ENCODE peak calls at places on chromosomes 6 and 20, in four cellular contexts. M is mesendoderm; U is CD4-positive, CD25-positive, alpha-beta regulatory T cell; Y is GM23338. V is an unnamed sample. For H3K4me1, the result is how much of the 10 kb centered on the place peaks cover.

GRCh38 chr6:166675736-166676135 is 48.7 kb upstream of the RPS6KA2 start:
- DNase-seq in M (no peak), Y (no peak), U (no peak), V (no peak)

GRCh38 chr20:10603971-10604864 is 69.6 kb downstream of the JAG1 start:
- DNase-seq in U (no peak), Y (no peak), M (no peak), V (peak)

GRCh38 chr6:91477688-91478087 is 890.8 kb upstream of the MAP3K7 start:
- DNase-seq in U (no peak), M (no peak), Y (no peak), V (no peak)

GRCh38 chr20:17871861-17872260 is 96.7 kb downstream of the SNX5 start:
- DNase-seq in M (no peak), Y (no peak), U (no peak), V (no peak)

GRCh38 chr20:58306421-58307261 is 2.9 kb upstream of the RAB22A start:
- DNase-seq in M (no peak), U (peak), Y (no peak), V (no peak)

GRCh38 chr6:90197854-90198496 is 98.7 kb downstream of the BACH2 start:
- DNase-seq in Y (peak), M (no peak), U (no peak), V (no peak)

GRCh38 chr6:31010393-31011060 is at the start of gene MUC22:
- DNase-seq in Y (no peak), U (no peak), M (no peak), V (no peak)

GRCh38 chr6:46287681-46288080 is 116.9 kb upstream of the ENPP5 start:
- DNase-seq in U (no peak), Y (no peak), M (no peak), V (no peak)

GRCh38 chr6:45599053-45599452 is 221.3 kb upstream of the SUPT3H start:
- DNase-seq in M (no peak), Y (no peak), U (no peak), V (no peak)

GRCh38 chr6:33745558-33745957 is 1.1 kb downstream of the IP6K3 start:
- DNase-seq in M (no peak), U (no peak), Y (no peak), V (no peak)

GRCh38 chr6:73031094-73031782 is 194.1 kb downstream of the KHDC1L start:
- DNase-seq in Y (no peak), M (no peak), U (no peak), V (no peak)

GRCh38 chr6:119096683-119097310 is 18.3 kb upstream of the FAM184A start:
- DNase-seq in Y (no peak), M (no peak), U (no peak), V (peak)

GRCh38 chr20:45902199-45902701 is 9.7 kb downstream of the PLTP start:
- DNase-seq in M (no peak), Y (no peak), U (no peak), V (no peak)

GRCh38 chr6:165184192-165184979 is 125.0 kb downstream of the C6orf118 start:
- DNase-seq in Y (no peak), M (no peak), U (no peak), V (peak)

GRCh38 chr6:142680308-142680707 is 264.7 kb downstream of the HIVEP2 start:
- DNase-seq in Y (no peak), U (no peak), M (no peak), V (peak)

GRCh38 chr6:116446399-116446798 is 14.8 kb upstream of the CALHM6 start:
- DNase-seq in U (no peak), Y (no peak), M (no peak), V (no peak)

GRCh38 chr6:72316675-72317380 is 305.0 kb upstream of the KCNQ5 start:
- DNase-seq in U (no peak), M (no peak), Y (no peak), V (no peak)

GRCh38 chr6:3766219-3766618 is 14.7 kb upstream of the PXDC1 start:
- DNase-seq in Y (no peak), M (no peak), U (no peak), V (no peak)

GRCh38 chr6:37868447-37868825 is 48.9 kb downstream of the ZFAND3 start:
- DNase-seq in Y (no peak), U (no peak), M (peak), V (no peak)

GRCh38 chr6:137033828-137034227 is 10.9 kb downstream of the IL20RA start:
- DNase-seq in Y (no peak), U (no peak), M (no peak), V (no peak)

GRCh38 chr6:31285982-31286381 is 14.1 kb upstream of the HLA-C start:
- DNase-seq in Y (no peak), U (no peak), M (no peak), V (no peak)

GRCh38 chr6:163180874-163181541 is 233.5 kb upstream of the QKI start:
- DNase-seq in U (no peak), M (peak), Y (peak), V (peak)

GRCh38 chr6:131135244-131136020 is at the start of gene AKAP7:
- DNase-seq in Y (peak), M (peak), U (peak), V (peak)

GRCh38 chr6:111614833-111615582 is 9.3 kb upstream of the TRAF3IP2 start:
- DNase-seq in Y (peak), M (peak), U (no peak), V (peak)

GRCh38 chr20:54153847-54154246 is 19.9 kb downstream of the CYP24A1 start:
- DNase-seq in Y (no peak), U (no peak), M (no peak), V (no peak)

GRCh38 chr6:160215232-160215631 is 43.4 kb downstream of the SLC22A2 start:
- DNase-seq in M (no peak), Y (no peak), U (no peak), V (no peak)

GRCh38 chr6:110341671-110342304 is 16.4 kb downstream of the METTL24 start:
- DNase-seq in Y (peak), M (peak), U (no peak), V (no peak)

DNA sequence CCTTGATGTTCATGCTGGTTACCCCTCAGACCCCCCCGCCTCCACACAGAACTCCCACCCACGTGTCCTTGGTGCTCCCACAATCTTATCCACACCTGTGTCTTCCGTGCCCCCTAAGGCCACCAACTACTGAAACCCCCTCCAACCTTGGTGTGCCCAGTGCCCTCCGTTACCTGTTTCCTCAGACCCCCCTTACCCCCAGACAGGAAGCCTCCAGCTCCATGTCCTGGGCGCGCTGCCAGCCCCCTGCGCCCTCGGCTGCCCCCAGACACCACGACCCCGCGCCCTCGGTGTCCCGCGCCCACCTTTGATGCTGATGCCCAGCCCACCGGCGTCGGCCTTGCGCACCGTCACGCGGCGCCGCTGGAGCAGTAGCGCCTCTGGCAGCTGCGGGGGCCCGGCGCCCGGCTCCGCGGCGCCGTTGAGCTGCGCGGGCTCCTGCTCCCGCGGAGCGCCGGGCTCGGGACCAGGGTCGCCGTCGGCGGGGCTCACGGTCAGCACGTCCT is 504 bp downstream of the SNTA1 start:
- DNase-seq in M (no peak), Y (peak), U (peak), V (peak)
- H3K4me1 ChIP-seq in M (under half), Y (under half), U (under half), V (under half)

GRCh38 chr20:51710503-51710902 is 57.7 kb downstream of the ATP9A start:
- DNase-seq in Y (peak), M (no peak), U (no peak), V (no peak)

GRCh38 chr20:51703446-51704287 is 64.5 kb downstream of the ATP9A start:
- DNase-seq in M (no peak), Y (no peak), U (no peak), V (no peak)

GRCh38 chr20:51700809-51701285 is 67.3 kb downstream of the ATP9A start:
- DNase-seq in U (no peak), M (peak), Y (peak), V (no peak)

GRCh38 chr20:51705400-51705799 is 62.8 kb downstream of the ATP9A start:
- DNase-seq in M (peak), U (no peak), Y (no peak), V (no peak)
- H3K4me1 ChIP-seq in M (under half), U (under half), Y (half or more), V (under half)

GRCh38 chr6:134247854-134248580 is 69.9 kb downstream of the SGK1 start:
- DNase-seq in U (no peak), Y (no peak), M (no peak), V (no peak)

GRCh38 chr6:134249412-134249758 is 68.5 kb downstream of the SGK1 start:
- DNase-seq in M (no peak), U (no peak), Y (no peak), V (no peak)

GRCh38 chr6:134253681-134254080 is 64.2 kb downstream of the SGK1 start:
- DNase-seq in Y (peak), M (no peak), U (no peak), V (no peak)

GRCh38 chr6:134249759-134250602 is 67.9 kb downstream of the SGK1 start:
- DNase-seq in M (no peak), U (no peak), Y (no peak), V (no peak)

GRCh38 chr6:134250776-134251175 is 67.1 kb downstream of the SGK1 start:
- DNase-seq in U (no peak), M (no peak), Y (no peak), V (no peak)
- H3K4me1 ChIP-seq in U (half or more), M (under half), Y (under half), V (under half)

DNA sequence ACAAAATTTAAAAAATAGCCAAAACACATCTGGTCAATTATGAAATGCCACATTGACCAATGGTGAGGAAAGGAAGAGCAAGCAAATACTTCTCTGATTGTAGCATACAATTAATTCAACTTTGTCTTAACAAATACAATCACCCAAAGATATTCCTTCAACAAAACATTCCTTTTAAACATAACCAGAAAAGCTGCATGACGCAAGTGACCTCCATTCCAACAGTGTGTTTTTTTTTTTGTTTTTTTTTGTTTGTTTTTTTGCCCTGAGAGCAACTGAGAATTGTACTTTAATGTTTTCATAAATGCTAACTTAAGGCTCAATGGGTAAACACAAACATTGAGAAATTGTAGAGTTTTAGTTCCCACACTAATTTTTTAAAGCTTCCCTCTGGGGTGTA is 184.4 kb downstream of the PTPRK start:
- DNase-seq in Y (no peak), M (no peak), U (no peak), V (no peak)
- H3K4me1 ChIP-seq in Y (under half), M (under half), U (under half), V (under half)

GRCh38 chr6:68919537-68919936 is 284.5 kb downstream of the ADGRB3 start:
- DNase-seq in M (no peak), U (no peak), Y (no peak), V (no peak)
- H3K4me1 ChIP-seq in M (under half), U (under half), Y (under half), V (under half)

GRCh38 chr20:25032065-25032477 is 25.9 kb downstream of the ACSS1 start:
- DNase-seq in M (no peak), Y (peak), U (no peak), V (peak)
- H3K4me1 ChIP-seq in M (under half), Y (under half), U (under half), V (under half)

GRCh38 chr6:43515808-43516207 is 918 bp downstream of the YIPF3 start:
- DNase-seq in M (no peak), Y (no peak), U (no peak), V (no peak)
- H3K4me1 ChIP-seq in M (under half), Y (under half), U (under half), V (under half)

DNA sequence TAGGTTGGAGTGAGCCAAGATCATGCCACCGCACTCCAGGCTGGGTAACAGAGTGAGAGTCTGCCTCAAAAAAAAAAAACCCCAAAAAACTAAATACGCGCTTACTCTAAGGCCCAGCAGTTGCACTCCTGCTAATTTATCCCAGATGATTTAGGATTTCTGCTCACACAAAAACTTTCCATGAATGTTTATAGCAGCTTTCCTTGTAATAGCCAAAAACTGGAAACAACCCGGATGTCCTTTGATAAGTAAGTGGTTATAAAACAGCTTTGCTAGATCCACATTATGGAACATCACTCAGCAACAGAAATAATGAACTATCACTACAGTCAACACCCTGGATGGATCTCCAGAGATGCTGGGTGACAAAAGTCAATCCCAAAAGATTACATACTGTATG is 220.5 kb upstream of the JARID2 start:
- DNase-seq in M (no peak), U (no peak), Y (no peak), V (no peak)
- H3K4me1 ChIP-seq in M (under half), U (under half), Y (under half), V (under half)

GRCh38 chr20:62650551-62651284 is 8.4 kb downstream of the SLCO4A1 start:
- DNase-seq in U (no peak), M (no peak), Y (no peak), V (no peak)

GRCh38 chr20:62652051-62652893 is 10.0 kb downstream of the SLCO4A1 start:
- DNase-seq in Y (peak), U (peak), M (peak), V (peak)

GRCh38 chr20:62652894-62653305 is 10.6 kb downstream of the SLCO4A1 start:
- DNase-seq in U (no peak), M (no peak), Y (no peak), V (peak)

GRCh38 chr20:62653373-62653772 is 11.1 kb downstream of the SLCO4A1 start:
- DNase-seq in Y (no peak), M (no peak), U (no peak), V (no peak)

DNA sequence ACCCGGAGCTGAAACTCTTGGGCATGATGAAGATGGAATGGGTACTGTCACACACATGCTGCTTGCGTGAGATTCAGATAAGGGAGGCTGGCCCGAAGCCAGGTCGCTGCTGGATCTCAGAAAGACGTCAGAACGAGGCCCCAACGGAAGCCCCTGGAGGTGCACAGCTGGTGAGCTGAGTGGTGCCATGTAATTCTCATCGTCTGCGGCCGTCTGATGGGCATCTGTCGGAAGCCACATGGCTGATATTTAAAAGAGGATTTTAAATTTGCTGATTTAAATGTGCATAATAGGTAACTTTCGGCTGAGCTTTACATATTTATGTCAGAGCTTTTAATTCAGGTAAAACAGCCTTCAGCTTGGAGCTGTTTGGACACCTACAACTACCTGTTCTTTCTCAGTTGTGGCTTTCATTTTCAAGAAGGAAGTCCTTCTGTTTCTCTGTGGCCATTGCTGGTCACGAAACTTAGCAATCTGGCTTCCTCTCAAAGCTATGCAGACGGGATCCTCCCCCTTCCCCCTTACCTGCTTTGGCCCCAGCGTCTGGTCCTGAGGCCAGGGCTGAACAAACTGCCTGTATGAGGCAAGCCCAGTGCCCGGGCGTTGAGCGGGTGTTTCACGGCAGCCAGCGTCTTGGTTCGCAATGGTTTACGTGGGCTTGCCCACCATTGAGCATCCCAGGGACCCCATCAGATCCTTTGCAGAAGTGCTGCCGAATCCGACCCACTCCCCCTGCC is 9.2 kb downstream of the SLCO4A1 start:
- DNase-seq in Y (peak), M (no peak), U (peak), V (peak)
- H3K4me1 ChIP-seq in Y (under half), M (under half), U (under half), V (under half)

DNA sequence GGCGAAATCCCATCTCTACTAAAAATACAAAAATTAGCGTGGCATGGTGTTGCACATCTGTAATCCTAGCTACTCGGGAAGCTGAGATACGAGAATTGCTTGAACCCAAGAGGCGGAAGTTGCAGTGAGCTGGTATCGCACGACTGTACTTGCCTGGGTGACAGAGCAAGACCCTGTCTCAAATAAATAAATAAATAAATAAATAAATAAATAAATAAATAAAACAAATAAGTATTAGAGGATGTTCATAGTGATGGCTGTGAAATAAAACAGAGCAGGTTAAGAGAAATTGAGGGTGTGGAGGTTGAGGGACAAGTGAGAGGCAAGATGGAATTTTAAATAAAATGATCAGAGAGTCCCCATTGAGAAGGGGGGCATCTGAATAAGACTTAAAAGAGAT is 124.7 kb upstream of the DST start:
- DNase-seq in Y (no peak), U (no peak), M (no peak), V (no peak)
- H3K4me1 ChIP-seq in Y (half or more), U (under half), M (under half), V (under half)

V was measured in right cardiac atrium.